ENCODE peak calls at places on chromosomes 5 and 9, in four cellular contexts. M is ovary, K is adrenal gland, G is A549. R is an unnamed sample.

GRCh38 chr9:78441396-78441795 is 144.5 kb downstream of the PSAT1 start:
- DNase-seq in M (no peak), K (no peak), G (no peak), R (no peak)

GRCh38 chr9:124267271-124267807 is 9.6 kb downstream of the NEK6 start:
- DNase-seq in M (no peak), K (no peak), G (peak; percentile 79), R (no peak)

GRCh38 chr5:170057311-170057710 is 48.4 kb upstream of the FOXI1 start:
- DNase-seq in K (no peak), G (no peak), M (no peak), R (no peak)

GRCh38 chr5:96807099-96807654 is 568 bp downstream of the ERAP1 start:
- DNase-seq in M (peak; percentile 80), K (peak; percentile 82), G (peak; percentile 70), R (peak; percentile 77)

GRCh38 chr9:135716045-135716444 is 14.1 kb downstream of the KCNT1 start:
- DNase-seq in G (no peak), M (no peak), K (no peak), R (no peak)

GRCh38 chr5:33321026-33321425 is 119.7 kb upstream of the TARS1 start:
- DNase-seq in G (peak; percentile 23), M (peak; percentile 10), K (peak; percentile 45), R (no peak)

GRCh38 chr9:91949293-91949945 is 609 bp downstream of the ROR2 start:
- DNase-seq in M (peak; percentile 36), G (peak; percentile 28), K (no peak), R (peak; percentile 18)

GRCh38 chr5:178941361-178941760 is 363 bp downstream of the ZNF454 start:
- DNase-seq in M (peak; percentile 22), G (no peak), K (no peak), R (peak; percentile 48)

GRCh38 chr9:127884427-127884911 is 7.0 kb upstream of the AK1 start:
- DNase-seq in K (peak; percentile 73), M (peak; percentile 20), G (no peak), R (peak; percentile 90)

GRCh38 chr9:15873573-15874177 is 320.8 kb downstream of the CCDC171 start:
- DNase-seq in K (no peak), M (no peak), G (peak; percentile 58), R (no peak)

GRCh38 chr5:110258460-110258859 is 468.0 kb downstream of the TMEM232 start:
- DNase-seq in G (no peak), M (no peak), K (no peak), R (no peak)

GRCh38 chr5:75916144-75916543 is 167.0 kb upstream of the SV2C start:
- DNase-seq in M (no peak), K (no peak), G (no peak), R (no peak)

GRCh38 chr9:131660466-131661405 is 79.1 kb downstream of the RAPGEF1 start:
- DNase-seq in K (no peak), M (no peak), G (no peak), R (no peak)

DNA sequence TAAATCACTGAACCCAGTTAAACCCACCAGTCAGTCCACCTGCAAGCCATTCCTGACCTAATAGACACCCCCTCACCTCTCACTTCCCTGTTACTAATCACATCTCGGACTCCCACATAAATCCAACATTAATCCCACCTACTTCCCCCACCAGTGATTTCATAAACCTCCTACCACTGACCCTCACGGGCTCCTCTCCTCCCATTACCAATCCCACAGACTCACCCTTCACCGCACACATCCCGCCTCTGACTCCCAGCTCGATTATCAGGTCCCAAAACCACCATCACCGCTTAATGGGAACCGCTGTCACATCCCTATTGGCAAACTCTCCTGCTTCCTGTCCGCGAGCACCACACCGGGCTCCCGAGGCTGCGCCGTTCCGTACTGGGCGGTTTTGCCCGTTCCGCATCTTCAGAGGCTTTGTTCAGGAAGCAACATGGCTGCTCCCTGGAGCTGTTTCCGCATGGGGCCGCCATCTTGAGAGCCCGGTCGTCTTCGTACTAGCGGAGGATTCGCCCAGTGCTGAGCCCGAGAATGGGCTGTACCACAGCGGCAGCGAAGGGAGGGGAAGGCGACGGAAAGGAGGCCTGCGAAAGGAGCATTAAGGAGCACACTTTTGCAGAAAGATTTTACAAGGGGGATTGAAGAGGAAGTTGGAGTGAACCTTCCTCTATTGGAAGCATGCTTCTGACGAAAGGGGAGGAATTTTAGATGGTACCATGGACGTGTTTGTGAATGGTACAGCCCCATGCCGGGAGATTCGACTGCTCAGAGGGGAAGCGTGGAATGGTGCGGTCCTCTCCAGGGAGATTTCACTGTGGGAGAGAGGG is at the start of gene ZNF300:
- DNase-seq in G (peak; percentile 96), M (peak; percentile 87), K (peak; percentile 82), R (peak; percentile 96)
- TF ChIP-seq POLR2A in G (peak; percentile 41), M (peak; percentile 48), K (no peak), R (peak; percentile 38)

DNA sequence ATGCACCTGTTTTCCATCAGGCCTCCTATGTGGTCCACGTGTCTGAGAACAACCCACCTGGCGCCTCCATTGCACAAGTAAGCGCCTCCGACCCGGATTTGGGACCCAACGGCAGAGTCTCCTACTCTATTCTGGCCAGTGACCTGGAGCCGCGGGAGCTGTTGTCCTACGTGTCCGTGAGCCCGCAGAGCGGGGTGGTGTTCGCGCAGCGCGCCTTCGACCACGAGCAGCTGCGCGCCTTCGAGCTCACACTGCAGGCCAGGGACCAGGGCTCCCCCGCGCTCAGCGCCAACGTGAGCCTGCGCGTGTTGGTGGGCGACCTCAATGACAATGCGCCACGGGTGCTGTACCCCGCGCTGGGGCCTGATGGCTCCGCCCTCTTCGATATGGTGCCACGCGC is 1.7 kb downstream of the PCDHGB1 start:
- DNase-seq in G (no peak), K (no peak), M (no peak), R (no peak)
- H3K9me3 ChIP-seq in G (peaks cover 31% of the 10 kb centered on the region), K (peaks cover 14% of the 10 kb centered on the region), M (peaks cover 44% of the 10 kb centered on the region), R (no peaks in the 10 kb centered on the region)

DNA sequence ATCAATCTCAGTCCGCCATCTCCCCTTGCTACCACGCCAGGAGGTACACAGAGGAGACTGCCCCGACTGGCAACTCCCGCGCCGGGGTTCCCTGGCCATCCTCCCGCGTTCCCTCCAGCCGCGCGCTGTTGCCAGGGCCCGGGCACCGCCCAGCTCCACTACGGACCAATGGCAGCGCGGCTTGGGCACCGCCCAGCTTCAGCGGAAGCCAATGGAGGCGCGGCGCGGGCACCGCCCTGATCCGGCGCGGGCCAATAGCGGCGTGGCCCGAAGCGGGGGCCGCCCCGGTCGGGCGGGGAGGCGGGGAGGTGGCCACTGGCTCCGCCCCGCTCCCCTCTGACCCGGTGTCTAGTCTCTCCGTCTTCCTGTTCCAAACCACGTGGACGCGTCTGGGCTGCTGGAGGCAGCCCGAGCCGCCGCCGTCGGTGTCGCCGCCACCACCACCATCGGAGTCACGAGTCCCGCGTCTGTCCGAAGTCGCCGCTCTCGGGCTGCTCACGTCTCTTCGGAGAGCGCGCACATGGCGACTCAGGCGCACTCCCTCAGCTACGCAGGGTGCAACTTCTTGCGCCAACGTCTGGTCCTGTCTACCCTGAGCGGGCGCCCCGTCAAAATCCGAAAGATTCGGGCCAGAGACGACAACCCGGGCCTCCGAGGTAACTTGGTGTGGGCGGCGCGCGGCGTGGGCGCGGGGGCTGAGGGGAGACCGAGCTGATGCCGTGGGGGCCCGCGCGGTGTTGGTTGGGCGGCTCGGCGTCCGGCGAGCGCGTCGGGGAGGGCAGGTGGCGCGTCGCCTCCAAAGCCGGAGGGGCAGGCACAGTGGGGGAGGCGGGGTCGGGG is at the start of gene RCL1:
- DNase-seq in G (peak; percentile 95), K (peak; percentile 95), M (peak; percentile 95), R (peak; percentile 96)
- TF ChIP-seq POLR2A in G (peak; percentile 69), K (peak; percentile 91), M (peak; percentile 62), R (no peak)

GRCh38 chr9:138060881-138061280 is 183.3 kb downstream of the CACNA1B start:
- DNase-seq in M (no peak), G (no peak), K (no peak), R (no peak)
- H3K9me3 ChIP-seq in M (no peaks in the 10 kb centered on the region), G (no peaks in the 10 kb centered on the region), K (no peaks in the 10 kb centered on the region), R (no peaks in the 10 kb centered on the region)

DNA sequence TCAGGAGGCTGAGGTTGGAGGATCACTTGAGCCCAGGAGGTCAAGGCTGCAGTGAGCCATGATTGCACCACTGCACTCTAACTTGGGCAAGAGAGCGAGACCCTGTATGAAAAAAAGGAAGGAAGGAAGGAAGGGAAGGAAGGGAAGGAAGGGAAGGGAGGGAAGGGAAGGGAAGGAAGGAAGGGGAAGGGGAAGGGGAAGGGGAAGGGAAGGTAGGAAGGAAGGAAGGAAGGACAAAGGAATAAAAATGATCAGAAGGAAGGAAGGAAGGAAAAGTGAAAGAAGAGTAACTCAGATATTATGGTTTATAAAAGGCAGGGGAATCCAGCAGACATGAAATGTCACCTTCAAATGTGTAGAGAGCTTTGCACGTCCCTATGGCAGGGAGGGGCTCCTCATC is 64.4 kb downstream of the USP20 start:
- DNase-seq in M (no peak), G (no peak), K (no peak), R (no peak)
- TF ChIP-seq POLR2A in M (no peak), G (no peak), K (no peak), R (no peak)